ENCODE peak calls at places on chromosomes 1 and 21, in four cellular contexts. Y is HCT116, U is H1, J is HepG2. R is an unnamed sample.
A peak's percentile ranks its signal among the peaks of the same experiment; 100 is the strongest.

GRCh38 chr1:2340086-2340917 is 51.1 kb downstream of the MORN1 start:
- DNase-seq in U (no peak), J (no peak), Y (no peak), R (no peak)

GRCh38 chr1:59318271-59318865 is 21.5 kb downstream of the FGGY start:
- DNase-seq in J (no peak), Y (no peak), U (no peak), R (no peak)

GRCh38 chr1:201376464-201377374 is 761 bp downstream of the TNNT2 start:
- DNase-seq in U (peak; percentile 86), J (peak; percentile 39), Y (peak; percentile 59), R (peak; percentile 96)

GRCh38 chr1:151049458-151049857 is 1.9 kb downstream of the C1orf56 start:
- DNase-seq in Y (no peak), J (no peak), U (no peak), R (no peak)

GRCh38 chr1:156657971-156658319 is 16.0 kb downstream of the BCAN start:
- DNase-seq in U (no peak), Y (no peak), J (no peak), R (no peak)

GRCh38 chr1:180211860-180212229 is 18.2 kb upstream of the LHX4 start:
- DNase-seq in U (no peak), Y (no peak), J (no peak), R (no peak)

GRCh38 chr1:190205713-190206112 is 272.0 kb downstream of the BRINP3 start:
- DNase-seq in Y (no peak), J (no peak), U (no peak), R (no peak)

GRCh38 chr1:60255565-60255964 is 182.0 kb upstream of the C1orf87 start:
- DNase-seq in Y (no peak), J (peak; percentile 5), U (no peak), R (no peak)

GRCh38 chr1:226690460-226690982 is 48.6 kb downstream of the ITPKB start:
- DNase-seq in U (no peak), Y (no peak), J (no peak), R (no peak)

GRCh38 chr1:29323636-29324035 is 87.3 kb downstream of the PTPRU start:
- DNase-seq in Y (no peak), J (no peak), U (no peak), R (no peak)

GRCh38 chr21:34877485-34878128 is 171.5 kb downstream of the RUNX1 start:
- DNase-seq in Y (no peak), J (no peak), U (no peak), R (no peak)

GRCh38 chr1:224276768-224277487 is 53.0 kb downstream of the NVL start:
- DNase-seq in Y (no peak), U (no peak), J (no peak), R (no peak)

GRCh38 chr1:208086116-208086515 is 158.1 kb downstream of the PLXNA2 start:
- DNase-seq in J (no peak), U (no peak), Y (no peak), R (no peak)

GRCh38 chr21:41991659-41992058 is 18.5 kb downstream of the ZBTB21 start:
- DNase-seq in Y (no peak), U (no peak), J (no peak), R (no peak)

GRCh38 chr1:96651517-96651916 is 70.1 kb upstream of the PTBP2 start:
- DNase-seq in J (peak; percentile 41), Y (no peak), U (no peak), R (peak; percentile 18)

GRCh38 chr1:187842406-187843165 is 1013.8 kb downstream of the PLA2G4A start:
- DNase-seq in J (no peak), U (no peak), Y (no peak), R (peak; percentile 5)

GRCh38 chr1:84422909-84423308 is 24.6 kb downstream of the DNASE2B start:
- DNase-seq in Y (no peak), U (no peak), J (no peak), R (no peak)

DNA sequence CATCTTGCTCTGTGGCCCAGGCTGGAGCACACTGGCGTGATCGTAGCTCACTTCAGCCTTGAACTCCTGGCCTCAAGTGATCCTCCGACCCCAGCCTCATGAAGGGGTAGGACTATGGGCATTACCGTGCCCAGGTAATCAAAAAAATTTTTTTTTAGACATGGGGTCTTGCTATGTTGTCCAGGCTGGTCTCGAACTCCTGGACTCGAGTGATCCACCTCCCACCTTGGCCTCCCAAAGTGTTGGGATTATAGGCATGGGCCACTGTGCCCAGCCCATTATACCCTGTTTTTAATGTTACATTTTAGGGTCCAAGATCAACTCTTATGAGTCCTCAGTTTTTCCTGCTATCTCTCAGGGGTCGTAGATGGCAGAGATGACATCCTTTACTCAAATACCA is 6.3 kb downstream of the MRAP start:
- DNase-seq in Y (no peak), U (no peak), J (no peak), R (no peak)
- H3K4me1 ChIP-seq in Y (no peaks in the 10 kb centered on the region), U (no peaks in the 10 kb centered on the region), J (peaks cover 34% of the 10 kb centered on the region), R (peaks cover 4% of the 10 kb centered on the region)

DNA sequence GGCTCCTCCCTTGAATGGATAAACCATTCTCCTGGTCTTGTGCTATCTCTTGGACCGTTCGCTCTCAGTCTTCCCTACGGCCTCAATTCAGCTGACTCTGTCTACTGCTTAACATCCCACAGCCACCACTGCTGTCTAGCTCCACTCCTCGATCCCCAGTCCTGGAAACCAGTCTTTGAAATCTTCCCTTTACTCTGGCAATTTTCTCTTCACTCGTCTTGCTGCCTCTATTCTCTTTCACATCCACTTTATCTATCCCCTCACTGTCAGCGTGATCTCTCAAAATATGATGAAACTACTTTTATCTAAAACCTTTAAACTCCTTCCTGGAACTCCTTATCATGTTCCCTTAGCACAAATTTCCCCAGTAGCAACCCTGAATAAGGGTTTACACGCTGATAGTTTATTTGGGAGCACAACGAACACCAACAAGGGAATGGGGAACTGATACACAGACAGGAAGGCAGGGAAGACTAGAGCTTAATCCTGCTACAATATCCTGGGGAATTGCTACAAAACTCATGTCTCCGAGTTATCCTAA is 131.6 kb upstream of the SAMSN1 start:
- DNase-seq in J (no peak), Y (no peak), U (no peak), R (no peak)
- TF ChIP-seq YY1 in J (no peak), Y (no peak), U (no peak), R (no peak)

DNA sequence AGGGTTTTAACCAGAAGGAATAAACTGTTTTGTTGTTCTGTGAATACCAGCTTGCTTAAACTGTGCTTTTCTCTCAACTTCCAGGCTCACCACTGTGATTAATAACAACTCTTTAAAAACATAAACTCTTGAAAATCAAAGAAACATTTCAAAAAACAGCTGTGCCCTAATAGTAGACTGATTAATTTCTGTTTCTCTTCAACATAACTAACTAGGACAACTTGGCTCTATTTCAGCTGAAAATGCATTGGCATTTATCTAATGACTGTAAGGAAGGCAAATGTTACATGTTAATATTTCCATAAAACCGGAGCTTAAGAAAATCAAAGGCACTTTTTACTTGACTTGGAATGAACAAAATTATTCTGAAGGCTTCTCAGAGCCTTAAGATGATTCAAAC is 656.1 kb upstream of the NEGR1 start:
- DNase-seq in J (no peak), U (no peak), Y (no peak), R (no peak)
- H3K4me1 ChIP-seq in J (no peaks in the 10 kb centered on the region), U (no peaks in the 10 kb centered on the region), Y (no peaks in the 10 kb centered on the region), R (no peaks in the 10 kb centered on the region)

GRCh38 chr1:100661176-100661575 is 58.4 kb upstream of the VCAM1 start:
- DNase-seq in J (no peak), Y (no peak), U (no peak), R (no peak)

GRCh38 chr1:100658716-100659026 is 60.9 kb upstream of the VCAM1 start:
- DNase-seq in Y (no peak), J (no peak), U (no peak), R (no peak)

DNA sequence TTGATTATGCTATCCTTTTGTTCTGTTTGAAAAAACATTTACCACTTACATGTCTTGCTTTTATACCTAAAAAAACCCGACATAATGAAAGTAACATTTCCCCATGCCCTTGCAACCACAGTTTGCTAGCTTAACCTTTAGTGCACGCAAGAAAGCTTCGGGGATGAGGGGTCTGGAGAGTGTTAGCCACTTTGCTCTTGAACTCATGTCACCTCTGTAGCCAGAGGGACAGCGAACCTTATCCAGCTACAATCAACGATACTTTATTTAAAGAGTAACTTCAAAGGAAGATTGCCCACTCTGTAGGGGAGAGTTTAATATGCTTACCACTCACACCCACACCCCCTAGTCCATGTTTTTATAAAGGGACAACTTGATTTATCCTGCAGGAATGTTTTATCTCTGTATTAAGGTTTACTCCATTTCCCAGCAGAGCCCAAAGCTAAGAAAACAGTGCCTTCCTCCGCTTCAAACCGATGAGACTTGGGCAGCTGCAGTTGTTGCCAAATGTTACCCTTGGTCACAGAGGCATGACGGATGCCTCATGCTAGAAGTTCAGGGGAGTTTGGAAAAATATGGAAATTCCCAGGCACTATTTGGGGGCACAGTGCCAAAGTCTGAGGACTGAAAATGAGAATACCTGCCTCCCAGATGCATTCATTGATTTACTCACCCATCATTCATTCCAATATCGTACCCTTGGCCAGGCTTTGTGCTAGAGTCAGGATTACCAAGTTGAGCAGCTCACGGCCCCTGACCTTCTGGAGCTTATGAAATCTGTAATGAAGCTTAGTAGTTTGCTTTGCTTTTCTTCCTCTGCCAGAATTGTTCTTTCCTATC is 61.4 kb upstream of the VCAM1 start:
- DNase-seq in Y (no peak), J (peak; percentile 1), U (no peak), R (no peak)
- TF ChIP-seq YY1 in Y (no peak), J (no peak), U (no peak), R (no peak)

GRCh38 chr1:40386311-40386778 is 12.8 kb downstream of the SMAP2 start:
- DNase-seq in J (no peak), U (no peak), Y (no peak), R (no peak)

GRCh38 chr1:40384413-40384762 is 10.9 kb downstream of the SMAP2 start:
- DNase-seq in U (no peak), Y (no peak), J (peak; percentile 80), R (no peak)

GRCh38 chr1:40383488-40384412 is 10.2 kb downstream of the SMAP2 start:
- DNase-seq in Y (no peak), U (no peak), J (peak; percentile 76), R (no peak)

GRCh38 chr1:40385437-40386310 is 12.1 kb downstream of the SMAP2 start:
- DNase-seq in J (no peak), Y (no peak), U (no peak), R (no peak)

DNA sequence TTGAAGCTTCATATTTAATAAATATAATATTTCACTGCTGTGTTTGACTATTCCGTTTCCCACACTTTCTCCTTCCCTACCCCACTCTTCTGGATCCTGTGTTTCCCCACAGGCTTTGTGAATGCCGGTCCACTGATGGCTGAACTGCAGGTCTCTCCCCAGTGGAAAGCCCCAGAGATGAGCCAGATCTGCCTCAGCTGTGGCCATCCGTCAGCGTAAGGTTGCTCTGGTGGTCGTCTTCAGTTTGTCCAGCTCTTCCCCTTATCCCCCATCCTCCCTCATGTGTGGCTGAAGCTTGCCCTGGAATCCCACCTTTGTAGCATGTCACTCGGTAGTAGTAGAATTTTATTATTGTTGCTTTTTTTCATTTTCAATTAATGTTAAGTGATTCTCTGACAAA is 11.4 kb downstream of the SMAP2 start:
- DNase-seq in Y (no peak), U (no peak), J (no peak), R (no peak)
- H3K4me1 ChIP-seq in Y (no peaks in the 10 kb centered on the region), U (no peaks in the 10 kb centered on the region), J (peaks cover 90% of the 10 kb centered on the region), R (no peaks in the 10 kb centered on the region)

GRCh38 chr1:15322648-15323350 is 75.8 kb downstream of the FHAD1 start:
- DNase-seq in J (no peak), U (no peak), Y (no peak), R (no peak)
- TF ChIP-seq YY1 in J (no peak), U (no peak), Y (no peak), R (no peak)

R was measured in NT2/D1.